ENCODE peak calls at places on chromosomes 3 and 15, in five cellular contexts. One of them, this sample, is unnamed.

GRCh38 chr3:158640646-158641045 is 3.7 kb upstream of the GFM1 start:
- DNase-seq in GM03348: no peak
- DNase-seq in iPS-NIHi11: no peak
- DNase-seq in H1: no peak
- DNase-seq in SJSA1: no peak
- DNase-seq in this sample: no peak

GRCh38 chr3:197343656-197344408 is 45.4 kb upstream of the DLG1 start:
- DNase-seq in GM03348: no peak
- DNase-seq in iPS-NIHi11: no peak
- DNase-seq in H1: no peak
- DNase-seq in SJSA1: no peak
- DNase-seq in this sample: no peak

GRCh38 chr15:90873998-90874605 is 5.7 kb downstream of the FURIN start:
- DNase-seq in GM03348: no peak
- DNase-seq in iPS-NIHi11: peak; percentile 55
- DNase-seq in H1: no peak
- DNase-seq in SJSA1: no peak
- DNase-seq in this sample: no peak

GRCh38 chr15:39834256-39834655 is 51.6 kb upstream of the FSIP1 start:
- DNase-seq in GM03348: peak; percentile 52
- DNase-seq in iPS-NIHi11: no peak
- DNase-seq in H1: no peak
- DNase-seq in SJSA1: no peak
- DNase-seq in this sample: no peak

GRCh38 chr3:46353639-46354410 is at the start of gene CCR2:
- DNase-seq in GM03348: no peak
- DNase-seq in iPS-NIHi11: no peak
- DNase-seq in H1: no peak
- DNase-seq in SJSA1: no peak
- DNase-seq in this sample: no peak

GRCh38 chr3:164832216-164832615 is 246.1 kb downstream of the SI start:
- DNase-seq in GM03348: no peak
- DNase-seq in iPS-NIHi11: no peak
- DNase-seq in H1: no peak
- DNase-seq in SJSA1: no peak
- DNase-seq in this sample: no peak

GRCh38 chr3:1183320-1184048 is 90.7 kb downstream of the CNTN6 start:
- DNase-seq in GM03348: no peak
- DNase-seq in iPS-NIHi11: no peak
- DNase-seq in H1: no peak
- DNase-seq in SJSA1: no peak
- DNase-seq in this sample: no peak

GRCh38 chr3:123155471-123156011 is 46.2 kb upstream of the SEC22A start:
- DNase-seq in GM03348: no peak
- DNase-seq in iPS-NIHi11: no peak
- DNase-seq in H1: no peak
- DNase-seq in SJSA1: no peak
- DNase-seq in this sample: no peak

GRCh38 chr15:38818156-38818745 is 253.6 kb upstream of the RASGRP1 start:
- DNase-seq in GM03348: no peak
- DNase-seq in iPS-NIHi11: peak; percentile 29
- DNase-seq in H1: no peak
- DNase-seq in SJSA1: no peak
- DNase-seq in this sample: no peak

GRCh38 chr15:101522091-101522490 is 32.6 kb upstream of the PCSK6 start:
- DNase-seq in GM03348: no peak
- DNase-seq in iPS-NIHi11: no peak
- DNase-seq in H1: no peak
- DNase-seq in SJSA1: no peak
- DNase-seq in this sample: no peak

GRCh38 chr15:70063992-70064379 is 33.7 kb downstream of the TLE3 start:
- DNase-seq in GM03348: no peak
- DNase-seq in iPS-NIHi11: no peak
- DNase-seq in H1: no peak
- DNase-seq in SJSA1: no peak
- DNase-seq in this sample: no peak

GRCh38 chr15:87743557-87743956 is 513.0 kb downstream of the NTRK3 start:
- DNase-seq in GM03348: peak; percentile 24
- DNase-seq in iPS-NIHi11: no peak
- DNase-seq in H1: no peak
- DNase-seq in SJSA1: no peak
- DNase-seq in this sample: no peak

GRCh38 chr3:82977871-82978270 is 1216.4 kb upstream of the GBE1 start:
- DNase-seq in GM03348: no peak
- DNase-seq in iPS-NIHi11: no peak
- DNase-seq in H1: peak; percentile 5
- DNase-seq in SJSA1: no peak
- DNase-seq in this sample: no peak